ENCODE peak calls at places on chromosomes 2 and 18, in ten cellular contexts. D is prostate gland, F is GM23248, C is thyroid gland, Z is right cardiac atrium, J is Peyer's patch, W is tibial nerve, E is BE2C, X is psoas muscle, K is sigmoid colon. H is an unnamed sample. For H3K27me3 and H3K4me1, the result is how much of the 10 kb centered on the place peaks cover.

GRCh38 chr2:119246884-119247843 is 23.5 kb downstream of the STEAP3 start:
- DNase-seq in X (no peak), E (no peak), K (no peak), C (no peak), Z (no peak), D (no peak), W (no peak), F (no peak), J (peak), H (peak)

GRCh38 chr18:73638709-73639108 is 508.9 kb downstream of the FBXO15 start:
- DNase-seq in K (no peak), X (no peak), F (peak), W (no peak), Z (no peak), D (no peak), C (no peak), E (no peak), J (no peak), H (no peak)

GRCh38 chr2:152875832-152876669 is 157.6 kb downstream of the ARL6IP6 start:
- DNase-seq in J (no peak), K (no peak), X (no peak), F (peak), E (no peak), W (no peak), Z (no peak), C (no peak), D (no peak), H (no peak)

GRCh38 chr2:1751768-1752725 is 7.7 kb upstream of the PXDN start:
- DNase-seq in C (no peak), X (no peak), Z (no peak), K (no peak), F (no peak), D (no peak), E (no peak), W (no peak), J (no peak), H (peak)

GRCh38 chr2:18345848-18346247 is 214.6 kb downstream of the RDH14 start:
- DNase-seq in C (peak), F (peak), W (no peak), K (no peak), X (no peak), Z (no peak), D (peak), E (no peak), J (no peak), H (peak)

GRCh38 chr2:172460780-172461201 is 33.4 kb downstream of the ITGA6 start:
- DNase-seq in J (no peak), F (peak), C (no peak), E (no peak), K (no peak), W (no peak), X (no peak), D (no peak), Z (no peak), H (no peak)

GRCh38 chr2:169362346-169363026 is at the start of gene LRP2:
- DNase-seq in X (peak), F (peak), E (no peak), J (peak), K (no peak), W (no peak), C (peak), Z (peak), D (no peak), H (peak)

GRCh38 chr2:239114119-239114581 is 266.3 kb downstream of the TWIST2 start:
- DNase-seq in D (no peak), E (peak), K (no peak), C (no peak), Z (peak), F (peak), J (no peak), X (no peak), W (no peak), H (no peak)

GRCh38 chr18:56977284-56977683 is 169.6 kb upstream of the BOD1L2 start:
- DNase-seq in J (no peak), C (no peak), K (no peak), X (no peak), D (no peak), Z (no peak), F (no peak), E (no peak), W (no peak), H (no peak)

GRCh38 chr2:71592181-71592711 is 138.9 kb downstream of the DYSF start:
- DNase-seq in Z (no peak), K (no peak), F (no peak), W (no peak), J (no peak), D (no peak), C (no peak), E (no peak), X (no peak), H (no peak)

GRCh38 chr2:191533693-191534175 is 144.2 kb upstream of the NABP1 start:
- DNase-seq in K (no peak), D (no peak), J (no peak), X (no peak), W (no peak), C (no peak), E (no peak), F (peak), Z (no peak), H (no peak)

GRCh38 chr2:28082131-28082530 is 191.6 kb downstream of the BABAM2 start:
- DNase-seq in E (no peak), J (no peak), C (no peak), K (no peak), Z (no peak), F (peak), D (no peak), W (no peak), X (no peak), H (no peak)

GRCh38 chr2:236157366-236157765 is 10.8 kb downstream of the GBX2 start:
- DNase-seq in Z (no peak), D (no peak), K (no peak), E (no peak), F (no peak), J (no peak), C (no peak), X (no peak), W (no peak), H (no peak)

GRCh38 chr2:128187032-128187654 is 96.1 kb downstream of the UGGT1 start:
- DNase-seq in W (no peak), E (no peak), J (peak), K (no peak), C (no peak), F (peak), D (no peak), Z (peak), X (no peak), H (no peak)

GRCh38 chr2:72144412-72144745 is 3.3 kb downstream of the CYP26B1 start:
- DNase-seq in Z (peak), E (no peak), K (peak), W (no peak), J (no peak), X (no peak), C (no peak), D (no peak), F (no peak), H (no peak)

GRCh38 chr2:239223330-239224248 is 177.2 kb downstream of the HDAC4 start:
- DNase-seq in X (no peak), J (peak), C (peak), F (peak), E (no peak), D (peak), K (peak), W (no peak), Z (peak), H (peak)

GRCh38 chr2:1186405-1186804 is 226.9 kb upstream of the TPO start:
- DNase-seq in Z (no peak), K (no peak), J (no peak), E (no peak), W (no peak), C (no peak), D (no peak), X (no peak), F (no peak), H (no peak)

GRCh38 chr2:54233832-54234649 is 22.0 kb downstream of the TSPYL6 start:
- DNase-seq in C (no peak), Z (no peak), K (no peak), E (no peak), D (no peak), F (no peak), W (no peak), J (no peak), X (no peak), H (no peak)

GRCh38 chr18:5980721-5981120 is 85.4 kb upstream of the TMEM200C start:
- DNase-seq in Z (no peak), E (no peak), J (no peak), C (no peak), X (no peak), D (no peak), W (no peak), F (no peak), K (no peak), H (no peak)

GRCh38 chr18:5297582-5297981 is 2.1 kb upstream of the ZBTB14 start:
- DNase-seq in J (no peak), W (no peak), E (no peak), Z (peak), K (no peak), C (no peak), F (no peak), D (no peak), X (no peak), H (no peak)

GRCh38 chr18:11665146-11665545 is 23.9 kb upstream of the GNAL start:
- DNase-seq in K (no peak), C (no peak), F (no peak), W (no peak), Z (no peak), D (no peak), X (no peak), J (no peak), E (no peak), H (no peak)

GRCh38 chr2:226705133-226705886 is 94.3 kb downstream of the IRS1 start:
- DNase-seq in F (no peak), X (no peak), C (no peak), D (no peak), K (no peak), W (no peak), Z (no peak), J (no peak), E (no peak), H (no peak)

GRCh38 chr2:71716697-71717624 is 263.6 kb downstream of the DYSF start:
- DNase-seq in J (peak), F (peak), X (peak), Z (peak), W (peak), K (peak), E (no peak), D (peak), C (peak), H (peak)

GRCh38 chr2:42838133-42838532 is 45.8 kb upstream of the HAAO start:
- DNase-seq in F (no peak), J (no peak), Z (no peak), C (no peak), K (no peak), W (no peak), E (no peak), D (no peak), X (no peak), H (no peak)

GRCh38 chr2:152062130-152063091 is 36.4 kb downstream of the CACNB4 start:
- DNase-seq in C (peak), Z (peak), X (peak), F (peak), D (peak), K (peak), J (no peak), E (no peak), W (no peak), H (no peak)

GRCh38 chr2:132943829-132944228 is 273.8 kb upstream of the LYPD1 start:
- DNase-seq in E (no peak), F (no peak), X (no peak), D (no peak), Z (no peak), J (no peak), C (peak), W (no peak), K (no peak), H (no peak)

GRCh38 chr2:129801575-129801974 is 177.9 kb upstream of the RAB6C start:
- DNase-seq in Z (no peak), J (no peak), C (no peak), F (peak), E (no peak), K (no peak), D (no peak), X (no peak), W (no peak), H (no peak)

DNA sequence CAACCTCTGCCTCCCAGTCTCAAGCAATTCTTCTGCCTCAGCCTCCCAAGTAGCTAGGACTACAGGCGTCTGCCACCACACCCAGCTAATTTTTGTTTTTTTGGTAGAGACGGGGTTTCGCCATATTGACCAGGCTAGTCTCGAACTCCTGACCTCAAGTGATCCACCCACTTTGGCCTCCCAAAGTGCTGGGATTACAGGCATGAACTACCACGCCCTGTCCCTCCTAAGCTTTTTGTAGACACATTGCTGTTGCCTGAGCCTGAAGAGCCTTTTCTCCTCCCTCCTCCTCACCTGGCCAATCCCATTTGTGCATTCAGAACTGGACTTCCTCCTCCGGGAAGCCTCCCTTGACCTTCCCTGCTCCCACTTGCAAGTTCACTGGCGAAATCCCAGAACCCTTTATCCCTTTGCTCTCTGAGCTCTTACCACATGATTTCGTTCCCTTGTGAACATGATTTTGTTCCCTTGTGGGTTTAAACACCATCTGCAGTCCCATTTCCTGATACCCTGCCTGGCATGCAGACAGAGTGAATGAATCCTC is 2.6 kb downstream of the C2orf72 start:
- DNase-seq in Z (no peak), C (no peak), E (no peak), D (no peak), W (no peak), J (no peak), X (no peak), K (no peak), F (no peak), H (no peak)
- H3K27me3 ChIP-seq in Z (under half), C (under half), E (half or more), D (under half), W (under half), J (under half), X (under half), K (half or more), F (under half), H (under half)

DNA sequence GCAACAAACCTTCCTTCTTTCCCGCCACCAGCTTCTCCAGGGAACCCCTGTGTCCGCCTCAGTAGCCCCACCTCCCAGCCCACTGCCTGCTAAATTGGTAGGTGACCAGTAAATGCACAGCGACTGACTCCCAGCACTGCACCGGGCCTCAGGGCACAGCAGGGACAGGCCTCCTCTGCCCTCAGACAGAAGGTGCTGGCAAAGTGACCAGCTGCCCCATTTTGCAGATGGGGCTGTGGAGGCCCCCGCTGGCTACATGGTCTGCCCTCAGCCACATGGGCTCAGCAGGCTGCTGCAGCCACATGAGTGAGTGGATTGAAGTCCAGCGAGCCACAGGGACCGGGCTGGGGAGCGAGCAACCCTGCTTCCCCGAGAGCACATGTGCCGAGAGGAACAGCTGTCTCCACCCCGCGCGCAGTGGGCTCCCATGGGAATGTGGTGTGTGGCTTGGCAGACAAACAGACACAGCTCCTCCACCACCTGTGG is 7.8 kb upstream of the NPPC start:
- DNase-seq in C (no peak), X (peak), D (no peak), E (peak), F (no peak), K (peak), J (no peak), Z (peak), W (no peak), H (no peak)
- H3K4me1 ChIP-seq in C (under half), X (under half), D (under half), E (under half), F (under half), K (under half), J (under half), Z (under half), W (under half), H (under half)

GRCh38 chr2:204514439-204514838 is 30.8 kb upstream of the PARD3B start:
- DNase-seq in W (no peak), J (no peak), Z (no peak), C (no peak), X (no peak), K (no peak), E (no peak), D (no peak), F (no peak), H (no peak)

GRCh38 chr2:204517154-204517553 is 28.1 kb upstream of the PARD3B start:
- DNase-seq in E (no peak), C (no peak), X (no peak), Z (no peak), F (no peak), W (no peak), K (no peak), J (no peak), D (no peak), H (no peak)
- H3K27me3 ChIP-seq in E (under half), C (under half), X (under half), Z (under half), F (under half), W (under half), K (under half), J (under half), D (under half), H (under half)

DNA sequence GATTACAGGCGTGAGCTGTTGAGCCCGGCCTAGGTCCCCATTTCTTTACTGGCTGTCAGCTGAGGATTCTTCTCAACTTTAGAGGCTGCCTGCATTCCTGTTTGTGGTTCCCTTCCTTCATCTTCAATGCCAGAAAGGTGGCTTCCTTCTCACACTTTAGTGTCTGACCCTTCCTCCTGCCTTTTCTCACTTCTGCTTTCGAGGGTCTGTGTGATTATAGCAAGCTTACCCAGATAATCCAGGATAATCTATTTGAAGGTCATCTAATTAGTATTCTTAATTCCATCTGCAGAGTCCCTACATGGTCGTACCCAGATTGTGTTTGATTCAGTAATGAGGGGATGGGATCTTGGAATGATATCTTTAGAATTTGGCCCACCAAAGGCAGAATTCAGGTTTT is 157.4 kb downstream of the TANC1 start:
- DNase-seq in K (no peak), C (no peak), F (no peak), J (no peak), X (no peak), W (no peak), Z (no peak), D (no peak), E (no peak), H (no peak)
- H3K4me1 ChIP-seq in K (under half), C (under half), F (under half), J (under half), X (under half), W (under half), Z (under half), D (under half), E (under half), H (under half)

GRCh38 chr2:232503792-232504323 is 16.2 kb upstream of the ECEL1 start:
- DNase-seq in J (no peak), D (no peak), K (no peak), X (no peak), E (no peak), F (no peak), Z (peak), C (no peak), W (no peak), H (no peak)

GRCh38 chr2:232504438-232504837 is 15.8 kb upstream of the PRSS56 start:
- DNase-seq in X (no peak), K (no peak), W (no peak), Z (peak), D (no peak), E (no peak), J (no peak), C (no peak), F (no peak), H (no peak)

GRCh38 chr2:232508246-232508645 is 11.9 kb upstream of the PRSS56 start:
- DNase-seq in Z (peak), D (no peak), X (no peak), K (no peak), F (no peak), J (no peak), W (no peak), C (no peak), E (no peak), H (no peak)

GRCh38 chr2:232506713-232507112 is 13.5 kb upstream of the PRSS56 start:
- DNase-seq in F (no peak), Z (peak), E (peak), K (no peak), C (no peak), D (no peak), X (no peak), W (no peak), J (no peak), H (no peak)

GRCh38 chr2:232505805-232506360 is 14.3 kb upstream of the PRSS56 start:
- DNase-seq in J (no peak), W (no peak), C (no peak), E (peak), Z (peak), K (no peak), X (no peak), F (no peak), D (no peak), H (no peak)
- H3K27me3 ChIP-seq in J (under half), W (under half), C (under half), E (under half), Z (under half), K (under half), X (under half), F (under half), D (under half), H (under half)

GRCh38 chr2:233062946-233063268 is 2.8 kb downstream of the INPP5D start:
- DNase-seq in X (no peak), F (no peak), E (no peak), D (no peak), C (no peak), Z (no peak), J (no peak), K (no peak), W (no peak), H (no peak)
- H3K4me1 ChIP-seq in X (under half), F (under half), E (under half), D (under half), C (under half), Z (under half), J (under half), K (under half), W (under half), H (half or more)

GRCh38 chr2:100234141-100234540 is 88.2 kb downstream of the LONRF2 start:
- DNase-seq in C (no peak), W (no peak), E (no peak), K (no peak), J (no peak), X (no peak), D (no peak), Z (no peak), F (peak), H (no peak)
- H3K27me3 ChIP-seq in C (under half), W (under half), E (under half), K (under half), J (under half), X (under half), D (under half), Z (under half), F (under half), H (under half)

DNA sequence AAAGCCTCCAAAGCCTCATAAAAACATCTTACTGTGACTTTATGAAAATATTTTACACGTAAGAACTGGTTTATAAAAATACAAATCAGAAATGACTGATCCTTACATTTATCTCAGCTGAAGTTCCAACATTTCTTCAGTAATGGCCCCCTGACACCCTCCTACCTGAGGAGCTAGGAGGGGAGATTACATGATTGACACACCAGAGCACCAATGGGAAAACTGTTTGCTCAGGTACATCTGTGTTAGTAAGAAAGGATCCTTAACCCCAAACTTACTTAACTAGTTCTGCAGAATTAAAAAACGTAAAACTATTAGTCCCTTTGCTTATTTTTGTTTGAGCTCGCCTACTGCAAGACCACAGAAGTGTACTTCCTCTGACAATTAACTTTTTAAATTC is 27.0 kb downstream of the ENOSF1 start:
- DNase-seq in C (no peak), D (no peak), Z (no peak), J (no peak), K (no peak), F (no peak), E (no peak), X (no peak), W (no peak), H (no peak)
- H3K4me1 ChIP-seq in C (under half), D (under half), Z (under half), J (under half), K (under half), F (under half), E (under half), X (under half), W (under half), H (under half)